ENCODE peak calls at places on chromosome 20, in eight cellular contexts. E is heart left ventricle, H is coronary artery, J is upper lobe of right lung, A is small intestine, I is lower lobe of right lung, G is RWPE2, T is neuronal stem cell. Q is an unnamed sample.

GRCh38 chr20:3115190-3116107 is 30.9 kb upstream of the AVP start:
- DNase-seq in E (no peak), J (no peak), T (peak; percentile 44), A (peak; percentile 45), G (no peak), H (no peak), I (no peak), Q (peak; percentile 62)

GRCh38 chr20:36270744-36271638 is 34.7 kb downstream of the AAR2 start:
- DNase-seq in E (no peak), H (no peak), T (no peak), A (no peak), G (no peak), I (no peak), J (no peak), Q (no peak)

GRCh38 chr20:35663516-35663812 is 1.2 kb downstream of the CPNE1 start:
- DNase-seq in I (no peak), J (no peak), G (no peak), A (peak; percentile 58), H (no peak), E (no peak), T (no peak), Q (no peak)

GRCh38 chr20:59961423-59961822 is 3.2 kb downstream of the CDH26 start:
- DNase-seq in E (no peak), J (no peak), T (no peak), G (no peak), H (no peak), I (no peak), A (no peak), Q (no peak)

GRCh38 chr20:43583982-43584432 is 6.7 kb upstream of the IFT52 start:
- DNase-seq in G (peak; percentile 95), A (peak; percentile 25), J (peak; percentile 79), E (peak; percentile 37), I (peak; percentile 73), H (peak; percentile 91), T (no peak), Q (peak; percentile 88)

GRCh38 chr20:52340036-52340634 is 148.6 kb upstream of the ZFP64 start:
- DNase-seq in E (no peak), A (peak; percentile 21), J (no peak), I (no peak), G (no peak), H (no peak), T (no peak), Q (no peak)

GRCh38 chr20:52593634-52594033 is 378.5 kb upstream of the TSHZ2 start:
- DNase-seq in H (no peak), J (no peak), I (no peak), A (no peak), G (no peak), T (no peak), E (no peak), Q (no peak)

GRCh38 chr20:44706371-44707258 is 8.6 kb upstream of the CCN5 start:
- DNase-seq in G (peak; percentile 69), E (no peak), J (no peak), T (no peak), A (no peak), H (peak; percentile 97), I (no peak), Q (no peak)

GRCh38 chr20:5069141-5069806 is 50.5 kb downstream of the PCNA start:
- DNase-seq in J (no peak), H (no peak), E (no peak), I (no peak), G (no peak), A (no peak), T (no peak), Q (no peak)

GRCh38 chr20:56630086-56630493 is 984 bp downstream of the TFAP2C start:
- DNase-seq in I (peak; percentile 88), G (peak; percentile 98), J (peak; percentile 90), T (peak; percentile 76), E (no peak), A (no peak), H (no peak), Q (peak; percentile 63)

GRCh38 chr20:19947611-19948264 is 69.4 kb upstream of the NAA20 start:
- DNase-seq in I (no peak), E (no peak), J (no peak), A (peak; percentile 23), T (no peak), H (no peak), G (no peak), Q (no peak)

GRCh38 chr20:15195378-15195777 is 858.0 kb upstream of the FLRT3 start:
- DNase-seq in T (no peak), E (no peak), A (no peak), J (no peak), H (no peak), G (no peak), I (no peak), Q (no peak)

GRCh38 chr20:10673831-10674683 is at the start of gene JAG1:
- DNase-seq in A (peak; percentile 96), G (peak; percentile 96), J (peak; percentile 98), I (peak; percentile 97), E (peak; percentile 94), T (peak; percentile 96), H (peak; percentile 97), Q (peak; percentile 97)

GRCh38 chr20:3923818-3924217 is 34.6 kb downstream of the PANK2 start:
- DNase-seq in I (peak; percentile 18), A (no peak), E (no peak), H (no peak), G (no peak), J (no peak), T (no peak), Q (no peak)

GRCh38 chr20:18304618-18305017 is 16.3 kb downstream of the ZNF133 start:
- DNase-seq in I (no peak), J (no peak), H (no peak), T (no peak), A (no peak), G (no peak), E (no peak), Q (no peak)

GRCh38 chr20:56691325-56691990 is 62.4 kb downstream of the TFAP2C start:
- DNase-seq in E (no peak), G (no peak), J (no peak), A (no peak), H (no peak), T (no peak), I (no peak), Q (no peak)

GRCh38 chr20:341682-342081 is 5.2 kb upstream of the NRSN2 start:
- DNase-seq in I (no peak), A (peak; percentile 67), G (peak; percentile 83), T (no peak), E (no peak), H (no peak), J (no peak), Q (no peak)

GRCh38 chr20:483791-484644 is 21.7 kb upstream of the TBC1D20 start:
- DNase-seq in J (no peak), I (no peak), H (peak; percentile 76), G (no peak), T (no peak), E (peak; percentile 55), A (no peak), Q (peak; percentile 61)

GRCh38 chr20:52532674-52533073 is 341.1 kb upstream of the ZFP64 start:
- DNase-seq in G (no peak), J (no peak), T (no peak), A (no peak), I (no peak), E (no peak), H (no peak), Q (no peak)

GRCh38 chr20:46573788-46574581 is 23.5 kb upstream of the OCSTAMP start:
- DNase-seq in A (no peak), J (no peak), H (no peak), T (no peak), I (no peak), G (peak; percentile 75), E (no peak), Q (no peak)

GRCh38 chr20:23235173-23236027 is 115.2 kb upstream of the NXT1 start:
- DNase-seq in J (peak; percentile 78), I (peak; percentile 80), T (peak; percentile 60), H (peak; percentile 78), G (no peak), E (peak; percentile 76), A (peak; percentile 49), Q (peak; percentile 89)

GRCh38 chr20:45111799-45112471 is 3.0 kb downstream of the WFDC5 start:
- DNase-seq in H (no peak), I (no peak), T (no peak), A (no peak), E (no peak), J (no peak), G (peak; percentile 82), Q (no peak)

GRCh38 chr20:44714701-44715494 is at the start of gene CCN5:
- DNase-seq in J (peak; percentile 92), A (peak; percentile 66), I (peak; percentile 90), T (no peak), E (peak; percentile 89), G (peak; percentile 99), H (peak; percentile 95), Q (peak; percentile 97)

GRCh38 chr20:53736122-53736756 is 142.6 kb upstream of the ZNF217 start:
- DNase-seq in I (no peak), G (peak; percentile 32), H (no peak), A (no peak), E (no peak), T (no peak), J (no peak), Q (no peak)
- H3K4me3 ChIP-seq in I (no peak overlapping the region), G (no peak overlapping the region), H (no peak overlapping the region), A (no peak overlapping the region), E (peak overlapping the region; percentile 13), T (no peak overlapping the region), J (no peak overlapping the region), Q (peak overlapping the region; percentile 38)

GRCh38 chr20:16500197-16500596 is 73.1 kb downstream of the KIF16B start:
- DNase-seq in J (no peak), E (no peak), H (no peak), G (no peak), T (no peak), I (no peak), A (no peak), Q (no peak)
- H3K27ac ChIP-seq in J (no peak overlapping the region), E (no peak overlapping the region), H (no peak overlapping the region), G (no peak overlapping the region), T (no peak overlapping the region), I (no peak overlapping the region), A (no peak overlapping the region), Q (no peak overlapping the region)

GRCh38 chr20:31652917-31653385 is 15.2 kb downstream of the COX4I2 start:
- DNase-seq in A (no peak), T (no peak), G (no peak), I (no peak), H (no peak), E (no peak), J (no peak), Q (no peak)
- H3K4me3 ChIP-seq in A (no peak overlapping the region), T (no peak overlapping the region), G (no peak overlapping the region), I (no peak overlapping the region), H (no peak overlapping the region), E (no peak overlapping the region), J (no peak overlapping the region), Q (no peak overlapping the region)

GRCh38 chr20:53874104-53874503 is 196.3 kb downstream of the BCAS1 start:
- DNase-seq in T (no peak), J (no peak), H (no peak), G (no peak), A (no peak), I (no peak), E (no peak), Q (no peak)

GRCh38 chr20:53872081-53872541 is 198.3 kb downstream of the BCAS1 start:
- DNase-seq in T (no peak), I (no peak), E (no peak), J (no peak), A (no peak), G (no peak), H (no peak), Q (no peak)

GRCh38 chr20:53871541-53871940 is 198.9 kb downstream of the BCAS1 start:
- DNase-seq in G (no peak), E (no peak), H (no peak), I (no peak), T (no peak), A (no peak), J (no peak), Q (no peak)

GRCh38 chr20:53873249-53873642 is 197.1 kb downstream of the BCAS1 start:
- DNase-seq in G (no peak), T (no peak), I (no peak), E (no peak), A (no peak), J (no peak), H (no peak), Q (no peak)

GRCh38 chr20:53872561-53873248 is 197.7 kb downstream of the BCAS1 start:
- DNase-seq in G (no peak), J (no peak), A (no peak), H (no peak), E (no peak), I (no peak), T (no peak), Q (no peak)
- H3K27ac ChIP-seq in G (no peak overlapping the region), J (no peak overlapping the region), A (peak overlapping the region; percentile 27), H (no peak overlapping the region), E (no peak overlapping the region), I (no peak overlapping the region), T (no peak overlapping the region), Q (no peak overlapping the region)

Q was measured in right cardiac atrium.